ENCODE peak calls at places on chromosomes 5 and 9, in four cellular contexts. One of them, this sample, is unnamed.

GRCh38 chr5:115243412-115243811 is 19.3 kb downstream of the PGGT1B start:
- DNase-seq in astrocyte of the spinal cord: peak; percentile 45
- DNase-seq in upper lobe of right lung: no peak
- DNase-seq in dorsolateral prefrontal cortex: no peak
- DNase-seq in this sample: peak; percentile 39

GRCh38 chr5:1268056-1268455 is 26.8 kb downstream of the TERT start:
- DNase-seq in astrocyte of the spinal cord: no peak
- DNase-seq in upper lobe of right lung: no peak
- DNase-seq in dorsolateral prefrontal cortex: no peak
- DNase-seq in this sample: no peak

GRCh38 chr5:154055225-154055624 is 16.5 kb downstream of the MFAP3 start:
- DNase-seq in astrocyte of the spinal cord: no peak
- DNase-seq in upper lobe of right lung: no peak
- DNase-seq in dorsolateral prefrontal cortex: no peak
- DNase-seq in this sample: no peak

GRCh38 chr5:174218162-174218561 is 172.7 kb downstream of the NSG2 start:
- DNase-seq in astrocyte of the spinal cord: no peak
- DNase-seq in upper lobe of right lung: no peak
- DNase-seq in dorsolateral prefrontal cortex: no peak
- DNase-seq in this sample: no peak

GRCh38 chr5:68255305-68256130 is 40.0 kb downstream of the PIK3R1 start:
- DNase-seq in astrocyte of the spinal cord: no peak
- DNase-seq in upper lobe of right lung: no peak
- DNase-seq in dorsolateral prefrontal cortex: no peak
- DNase-seq in this sample: no peak

GRCh38 chr5:1478333-1478732 is 33.1 kb upstream of the SLC6A3 start:
- DNase-seq in astrocyte of the spinal cord: no peak
- DNase-seq in upper lobe of right lung: no peak
- DNase-seq in dorsolateral prefrontal cortex: no peak
- DNase-seq in this sample: no peak

GRCh38 chr9:70601000-70601929 is 186.8 kb upstream of the KLF9 start:
- DNase-seq in astrocyte of the spinal cord: peak; percentile 96
- DNase-seq in upper lobe of right lung: peak; percentile 91
- DNase-seq in dorsolateral prefrontal cortex: peak; percentile 88
- DNase-seq in this sample: peak; percentile 100

GRCh38 chr5:69046375-69046957 is 47.3 kb upstream of the SLC30A5 start:
- DNase-seq in astrocyte of the spinal cord: peak; percentile 9
- DNase-seq in upper lobe of right lung: no peak
- DNase-seq in dorsolateral prefrontal cortex: no peak
- DNase-seq in this sample: no peak

GRCh38 chr5:150556859-150557506 is 49.1 kb downstream of the NDST1 start:
- DNase-seq in astrocyte of the spinal cord: no peak
- DNase-seq in upper lobe of right lung: no peak
- DNase-seq in dorsolateral prefrontal cortex: no peak
- DNase-seq in this sample: no peak

GRCh38 chr9:76818271-76818670 is 54.0 kb downstream of the PCA3 start:
- DNase-seq in astrocyte of the spinal cord: peak; percentile 98
- DNase-seq in upper lobe of right lung: no peak
- DNase-seq in dorsolateral prefrontal cortex: peak; percentile 90
- DNase-seq in this sample: peak; percentile 97

GRCh38 chr9:13089721-13090120 is 189.8 kb downstream of the MPDZ start:
- DNase-seq in astrocyte of the spinal cord: no peak
- DNase-seq in upper lobe of right lung: no peak
- DNase-seq in dorsolateral prefrontal cortex: no peak
- DNase-seq in this sample: no peak

GRCh38 chr9:137237759-137238726 is 3.0 kb upstream of the TUBB4B start:
- DNase-seq in astrocyte of the spinal cord: no peak
- DNase-seq in upper lobe of right lung: no peak
- DNase-seq in dorsolateral prefrontal cortex: peak; percentile 87
- DNase-seq in this sample: no peak

GRCh38 chr9:81557957-81558791 is 131.2 kb downstream of the TLE1 start:
- DNase-seq in astrocyte of the spinal cord: peak; percentile 85
- DNase-seq in upper lobe of right lung: no peak
- DNase-seq in dorsolateral prefrontal cortex: no peak
- DNase-seq in this sample: peak; percentile 84

GRCh38 chr9:20408513-20408912 is 213.8 kb downstream of the MLLT3 start:
- DNase-seq in astrocyte of the spinal cord: no peak
- DNase-seq in upper lobe of right lung: no peak
- DNase-seq in dorsolateral prefrontal cortex: no peak
- DNase-seq in this sample: no peak

DNA sequence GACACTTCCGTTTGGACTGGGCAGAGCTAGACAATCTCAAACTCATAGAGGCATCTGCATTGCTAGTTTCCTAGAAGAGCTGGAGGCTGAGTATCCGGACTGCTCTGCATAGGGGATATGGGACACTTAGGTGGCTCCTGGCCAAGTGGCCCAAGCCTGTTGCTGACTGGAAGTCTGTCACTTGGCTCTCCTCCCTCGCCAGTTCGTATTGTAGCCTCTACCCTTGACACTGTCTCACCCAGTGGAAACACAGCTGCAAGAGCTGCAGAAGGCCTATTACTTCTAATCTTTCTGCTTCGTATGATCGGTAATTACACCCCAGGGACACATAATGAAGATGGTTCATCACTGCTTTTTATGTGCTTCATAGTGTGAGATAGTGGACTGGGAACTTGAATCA is 34.7 kb downstream of the ITGA1 start:
- DNase-seq in astrocyte of the spinal cord: no peak
- DNase-seq in upper lobe of right lung: peak; percentile 57
- DNase-seq in dorsolateral prefrontal cortex: no peak
- DNase-seq in this sample: no peak
- H3K4me3 ChIP-seq in astrocyte of the spinal cord: no peak overlapping the region
- H3K4me3 ChIP-seq in upper lobe of right lung: no peak overlapping the region
- H3K4me3 ChIP-seq in dorsolateral prefrontal cortex: no peak overlapping the region
- H3K4me3 ChIP-seq in this sample: no peak overlapping the region

DNA sequence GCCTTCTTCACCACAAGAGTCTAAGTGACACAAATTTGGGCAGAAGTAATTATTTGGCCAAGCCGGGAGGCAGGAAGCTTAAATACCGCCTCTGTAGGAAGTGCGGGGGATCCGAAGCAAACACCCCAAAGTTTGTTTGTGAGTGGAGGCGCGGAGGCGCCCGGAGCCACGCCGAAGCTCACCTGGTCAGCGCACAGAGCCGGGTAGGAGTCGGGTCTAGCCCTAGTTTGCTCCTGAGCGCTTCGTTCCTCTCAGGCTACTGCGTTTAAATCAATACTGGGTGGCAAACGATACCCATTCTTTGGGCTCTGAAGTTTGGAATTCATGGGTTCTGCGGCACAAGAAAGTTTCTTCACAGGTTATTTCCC is 858 bp downstream of the MCC start:
- DNase-seq in astrocyte of the spinal cord: peak; percentile 35
- DNase-seq in upper lobe of right lung: no peak
- DNase-seq in dorsolateral prefrontal cortex: no peak
- DNase-seq in this sample: peak; percentile 30
- TF ChIP-seq CTCF in astrocyte of the spinal cord: no peak
- TF ChIP-seq CTCF in upper lobe of right lung: no peak
- TF ChIP-seq CTCF in dorsolateral prefrontal cortex: no peak
- TF ChIP-seq CTCF in this sample: no peak

GRCh38 chr5:89128930-89129625 is 246.1 kb upstream of the MEF2C start:
- DNase-seq in astrocyte of the spinal cord: no peak
- DNase-seq in upper lobe of right lung: no peak
- DNase-seq in dorsolateral prefrontal cortex: no peak
- DNase-seq in this sample: no peak
- H3K4me3 ChIP-seq in astrocyte of the spinal cord: no peak overlapping the region
- H3K4me3 ChIP-seq in upper lobe of right lung: no peak overlapping the region
- H3K4me3 ChIP-seq in dorsolateral prefrontal cortex: no peak overlapping the region
- H3K4me3 ChIP-seq in this sample: no peak overlapping the region

GRCh38 chr9:88011005-88011766 is 36.9 kb upstream of the CDK20 start:
- DNase-seq in astrocyte of the spinal cord: no peak
- DNase-seq in upper lobe of right lung: no peak
- DNase-seq in dorsolateral prefrontal cortex: no peak
- DNase-seq in this sample: peak; percentile 18
- TF ChIP-seq CTCF in astrocyte of the spinal cord: peak; percentile 26
- TF ChIP-seq CTCF in upper lobe of right lung: no peak
- TF ChIP-seq CTCF in dorsolateral prefrontal cortex: no peak
- TF ChIP-seq CTCF in this sample: peak; percentile 35

DNA sequence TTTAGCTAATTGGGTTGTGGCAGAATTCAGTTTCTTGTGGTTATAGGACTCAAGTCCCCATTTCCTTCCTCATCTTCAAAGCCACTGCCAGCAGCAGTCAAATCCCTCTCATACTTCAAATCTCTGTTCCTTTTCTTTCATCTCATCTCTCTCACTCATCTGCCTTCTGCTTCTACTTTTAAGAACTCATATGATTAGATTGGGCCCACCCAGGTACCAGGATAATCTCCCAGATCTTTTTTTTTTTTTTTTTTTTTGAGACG is 8.0 kb upstream of the REEP5 start:
- DNase-seq in astrocyte of the spinal cord: no peak
- DNase-seq in upper lobe of right lung: no peak
- DNase-seq in dorsolateral prefrontal cortex: no peak
- DNase-seq in this sample: no peak
- H3K4me3 ChIP-seq in astrocyte of the spinal cord: no peak overlapping the region
- H3K4me3 ChIP-seq in upper lobe of right lung: no peak overlapping the region
- H3K4me3 ChIP-seq in dorsolateral prefrontal cortex: no peak overlapping the region
- H3K4me3 ChIP-seq in this sample: no peak overlapping the region

GRCh38 chr5:163402007-163402406 is 35.4 kb upstream of the CCNG1 start:
- DNase-seq in astrocyte of the spinal cord: no peak
- DNase-seq in upper lobe of right lung: no peak
- DNase-seq in dorsolateral prefrontal cortex: no peak
- DNase-seq in this sample: no peak
- TF ChIP-seq CTCF in astrocyte of the spinal cord: no peak
- TF ChIP-seq CTCF in upper lobe of right lung: no peak
- TF ChIP-seq CTCF in dorsolateral prefrontal cortex: no peak
- TF ChIP-seq CTCF in this sample: no peak

This sample was measured in fibroblast of pulmonary artery.